ENCODE peak calls at places on chromosomes 7 and 10, in four cellular contexts. W is H9, B is epithelial cell of esophagus, A is suprapubic skin. T is an unnamed sample.

GRCh38 chr7:91408388-91409154 is 144.3 kb downstream of the FZD1 start:
- DNase-seq in W (no peak), B (no peak), A (no peak), T (no peak)

GRCh38 chr7:158138329-158138597 is 449.4 kb downstream of the PTPRN2 start:
- DNase-seq in W (no peak), B (no peak), A (peak; percentile 49), T (no peak)

GRCh38 chr7:50214771-50215170 is 89.7 kb upstream of the IKZF1 start:
- DNase-seq in W (no peak), B (no peak), A (no peak), T (no peak)

GRCh38 chr10:95360122-95360715 is 69.4 kb upstream of the PDLIM1 start:
- DNase-seq in W (no peak), B (peak; percentile 49), A (no peak), T (no peak)

GRCh38 chr7:84981038-84981601 is 205.7 kb downstream of the SEMA3D start:
- DNase-seq in W (no peak), B (peak; percentile 7), A (no peak), T (no peak)

GRCh38 chr7:24175603-24176002 is 108.4 kb upstream of the NPY start:
- DNase-seq in W (no peak), B (no peak), A (no peak), T (no peak)

GRCh38 chr7:116354546-116355422 is 144.4 kb downstream of the TES start:
- DNase-seq in W (peak; percentile 42), B (peak; percentile 92), A (peak; percentile 82), T (no peak)

GRCh38 chr10:12103743-12104142 is 25.7 kb upstream of the SEC61A2 start:
- DNase-seq in W (no peak), B (no peak), A (no peak), T (no peak)

GRCh38 chr10:97211229-97211628 is 25.5 kb upstream of the SLIT1 start:
- DNase-seq in W (no peak), B (no peak), A (no peak), T (no peak)

GRCh38 chr7:158471716-158472115 is 115.9 kb downstream of the PTPRN2 start:
- DNase-seq in W (no peak), B (no peak), A (no peak), T (no peak)

GRCh38 chr10:125868372-125868975 is 12.6 kb downstream of the DHX32 start:
- DNase-seq in W (no peak), B (peak; percentile 78), A (no peak), T (peak; percentile 32)

GRCh38 chr10:132422169-132422691 is 25.2 kb downstream of the PWWP2B start:
- DNase-seq in W (no peak), B (no peak), A (no peak), T (no peak)

GRCh38 chr7:35035511-35035921 is 1.8 kb downstream of the DPY19L1 start:
- DNase-seq in W (no peak), B (peak; percentile 58), A (no peak), T (peak; percentile 26)

GRCh38 chr7:6183006-6183405 is 89.4 kb downstream of the CYTH3 start:
- DNase-seq in W (no peak), B (no peak), A (no peak), T (no peak)

GRCh38 chr7:38542156-38542555 is 89.0 kb downstream of the AMPH start:
- DNase-seq in W (no peak), B (no peak), A (no peak), T (no peak)

GRCh38 chr10:13956826-13957225 is 370.1 kb downstream of the PRPF18 start:
- DNase-seq in W (no peak), B (no peak), A (peak; percentile 88), T (no peak)
- TF ChIP-seq CTCF in W (no peak), B (no peak), A (peak; percentile 41), T (no peak)

DNA sequence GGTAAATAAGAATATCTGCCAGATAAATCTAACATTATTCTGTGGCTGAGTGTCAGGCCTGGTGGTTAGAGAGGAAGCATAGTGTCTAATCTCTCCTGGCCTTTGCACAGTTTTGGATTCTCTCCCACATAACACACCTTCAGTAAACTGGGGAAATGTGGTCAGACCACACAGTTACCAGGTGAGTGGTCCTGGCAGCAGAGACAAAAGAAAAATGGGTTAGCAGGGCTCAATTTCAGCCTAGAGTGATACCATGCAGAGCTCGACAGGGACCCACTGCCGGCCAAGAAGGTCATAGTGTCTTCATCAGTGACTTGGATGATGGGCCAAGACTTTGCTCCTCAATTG is 69.1 kb upstream of the EFCAB10 start:
- DNase-seq in W (no peak), B (no peak), A (no peak), T (no peak)
- TF ChIP-seq CTCF in W (no peak), B (no peak), A (no peak), T (no peak)

DNA sequence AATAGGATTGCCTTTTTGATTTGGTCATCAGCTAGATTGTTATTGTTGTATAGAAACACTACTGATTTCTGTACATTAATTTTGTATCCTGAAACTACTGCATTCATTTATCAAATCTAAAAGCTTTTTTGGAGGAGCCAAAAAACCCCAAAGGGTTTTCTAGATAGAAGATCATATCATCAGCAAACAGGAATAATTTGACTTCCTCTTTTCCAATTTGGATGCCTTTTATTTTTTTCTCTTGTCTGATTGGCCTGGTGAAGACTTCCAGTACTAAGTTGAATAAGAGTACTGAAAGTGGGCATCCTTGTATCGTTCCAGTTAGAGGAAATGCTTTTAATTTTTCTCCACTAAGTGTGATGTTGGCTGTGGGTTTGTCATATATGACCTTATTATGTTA is 10.6 kb upstream of the ENTPD7 start:
- DNase-seq in W (no peak), B (no peak), A (no peak), T (no peak)
- TF ChIP-seq CTCF in W (no peak), B (no peak), A (no peak), T (no peak)

GRCh38 chr10:82796510-82796909 is 921.5 kb downstream of the NRG3 start:
- DNase-seq in W (no peak), B (no peak), A (no peak), T (no peak)
- TF ChIP-seq CTCF in W (peak; percentile 61), B (peak; percentile 32), A (no peak), T (no peak)

T was measured in GM10248.